ENCODE peak calls at places on chromosomes 2 and 18, in nine cellular contexts. One of them, this sample, is unnamed.

GRCh38 chr2:218074031-218074430 is 5.0 kb downstream of the RUFY4 start:
- DNase-seq in AG09319: no peak
- DNase-seq in LHCN-M2: no peak
- DNase-seq in right atrium auricular region: peak; percentile 58
- DNase-seq in NCI-H510A treated with DMSO at 0.1 percent for 48 hours: peak; percentile 20
- DNase-seq in endothelial cell: peak; percentile 66
- DNase-seq in heart left ventricle: peak; percentile 69
- DNase-seq in NCI-H2029: no peak
- DNase-seq in brain microvascular endothelial cell: peak; percentile 7
- DNase-seq in this sample: no peak

GRCh38 chr2:25790074-25790473 is 88.2 kb downstream of the ASXL2 start:
- DNase-seq in AG09319: no peak
- DNase-seq in LHCN-M2: no peak
- DNase-seq in right atrium auricular region: no peak
- DNase-seq in NCI-H510A treated with DMSO at 0.1 percent for 48 hours: no peak
- DNase-seq in endothelial cell: no peak
- DNase-seq in heart left ventricle: no peak
- DNase-seq in NCI-H2029: no peak
- DNase-seq in brain microvascular endothelial cell: no peak
- DNase-seq in this sample: no peak

GRCh38 chr2:88540346-88540745 is 86.9 kb downstream of the EIF2AK3 start:
- DNase-seq in AG09319: no peak
- DNase-seq in LHCN-M2: peak; percentile 65
- DNase-seq in right atrium auricular region: no peak
- DNase-seq in NCI-H510A treated with DMSO at 0.1 percent for 48 hours: no peak
- DNase-seq in endothelial cell: no peak
- DNase-seq in heart left ventricle: no peak
- DNase-seq in NCI-H2029: no peak
- DNase-seq in brain microvascular endothelial cell: peak; percentile 58
- DNase-seq in this sample: no peak

GRCh38 chr18:65035701-65036100 is 715.1 kb upstream of the CDH7 start:
- DNase-seq in AG09319: no peak
- DNase-seq in LHCN-M2: no peak
- DNase-seq in right atrium auricular region: no peak
- DNase-seq in NCI-H510A treated with DMSO at 0.1 percent for 48 hours: no peak
- DNase-seq in endothelial cell: no peak
- DNase-seq in heart left ventricle: no peak
- DNase-seq in NCI-H2029: no peak
- DNase-seq in brain microvascular endothelial cell: no peak
- DNase-seq in this sample: no peak

GRCh38 chr2:9909106-9909505 is 42.4 kb upstream of the GRHL1 start:
- DNase-seq in AG09319: no peak
- DNase-seq in LHCN-M2: peak; percentile 74
- DNase-seq in right atrium auricular region: no peak
- DNase-seq in NCI-H510A treated with DMSO at 0.1 percent for 48 hours: no peak
- DNase-seq in endothelial cell: no peak
- DNase-seq in heart left ventricle: no peak
- DNase-seq in NCI-H2029: no peak
- DNase-seq in brain microvascular endothelial cell: no peak
- DNase-seq in this sample: no peak

GRCh38 chr2:237895544-237896506 is 36.4 kb downstream of the RAMP1 start:
- DNase-seq in AG09319: no peak
- DNase-seq in LHCN-M2: no peak
- DNase-seq in right atrium auricular region: peak; percentile 71
- DNase-seq in NCI-H510A treated with DMSO at 0.1 percent for 48 hours: no peak
- DNase-seq in endothelial cell: no peak
- DNase-seq in heart left ventricle: no peak
- DNase-seq in NCI-H2029: no peak
- DNase-seq in brain microvascular endothelial cell: no peak
- DNase-seq in this sample: peak; percentile 35

GRCh38 chr2:173741715-173742114 is 223.5 kb downstream of the SP3 start:
- DNase-seq in AG09319: no peak
- DNase-seq in LHCN-M2: no peak
- DNase-seq in right atrium auricular region: no peak
- DNase-seq in NCI-H510A treated with DMSO at 0.1 percent for 48 hours: peak; percentile 87
- DNase-seq in endothelial cell: no peak
- DNase-seq in heart left ventricle: no peak
- DNase-seq in NCI-H2029: peak; percentile 88
- DNase-seq in brain microvascular endothelial cell: no peak
- DNase-seq in this sample: peak; percentile 39

GRCh38 chr2:121529439-121530209 is 1.1 kb upstream of the RNU4ATAC start:
- DNase-seq in AG09319: peak; percentile 12
- DNase-seq in LHCN-M2: peak; percentile 62
- DNase-seq in right atrium auricular region: no peak
- DNase-seq in NCI-H510A treated with DMSO at 0.1 percent for 48 hours: peak; percentile 90
- DNase-seq in endothelial cell: peak; percentile 65
- DNase-seq in heart left ventricle: peak; percentile 76
- DNase-seq in NCI-H2029: peak; percentile 30
- DNase-seq in brain microvascular endothelial cell: peak; percentile 31
- DNase-seq in this sample: peak; percentile 38

GRCh38 chr2:180573951-180574350 is 406.5 kb upstream of the UBE2E3 start:
- DNase-seq in AG09319: no peak
- DNase-seq in LHCN-M2: peak; percentile 55
- DNase-seq in right atrium auricular region: no peak
- DNase-seq in NCI-H510A treated with DMSO at 0.1 percent for 48 hours: no peak
- DNase-seq in endothelial cell: no peak
- DNase-seq in heart left ventricle: no peak
- DNase-seq in NCI-H2029: peak; percentile 48
- DNase-seq in brain microvascular endothelial cell: no peak
- DNase-seq in this sample: peak; percentile 79

GRCh38 chr2:217943379-217944321 is 59.1 kb downstream of the TNS1 start:
- DNase-seq in AG09319: no peak
- DNase-seq in LHCN-M2: peak; percentile 64
- DNase-seq in right atrium auricular region: peak; percentile 88
- DNase-seq in NCI-H510A treated with DMSO at 0.1 percent for 48 hours: peak; percentile 81
- DNase-seq in endothelial cell: peak; percentile 79
- DNase-seq in heart left ventricle: peak; percentile 93
- DNase-seq in NCI-H2029: peak; percentile 78
- DNase-seq in brain microvascular endothelial cell: peak; percentile 55
- DNase-seq in this sample: peak; percentile 63

GRCh38 chr2:65432227-65433190 is at the start of gene SPRED2:
- DNase-seq in AG09319: peak; percentile 92
- DNase-seq in LHCN-M2: peak; percentile 96
- DNase-seq in right atrium auricular region: peak; percentile 98
- DNase-seq in NCI-H510A treated with DMSO at 0.1 percent for 48 hours: peak; percentile 77
- DNase-seq in endothelial cell: peak; percentile 84
- DNase-seq in heart left ventricle: peak; percentile 97
- DNase-seq in NCI-H2029: peak; percentile 86
- DNase-seq in brain microvascular endothelial cell: peak; percentile 94
- DNase-seq in this sample: peak; percentile 90

GRCh38 chr2:61135510-61135909 is 26.5 kb upstream of the C2orf74 start:
- DNase-seq in AG09319: peak; percentile 5
- DNase-seq in LHCN-M2: peak; percentile 44
- DNase-seq in right atrium auricular region: no peak
- DNase-seq in NCI-H510A treated with DMSO at 0.1 percent for 48 hours: no peak
- DNase-seq in endothelial cell: no peak
- DNase-seq in heart left ventricle: no peak
- DNase-seq in NCI-H2029: no peak
- DNase-seq in brain microvascular endothelial cell: peak; percentile 52
- DNase-seq in this sample: no peak

GRCh38 chr2:40455661-40456060 is 3.8 kb upstream of the SLC8A1 start:
- DNase-seq in AG09319: no peak
- DNase-seq in LHCN-M2: peak; percentile 42
- DNase-seq in right atrium auricular region: no peak
- DNase-seq in NCI-H510A treated with DMSO at 0.1 percent for 48 hours: no peak
- DNase-seq in endothelial cell: no peak
- DNase-seq in heart left ventricle: peak; percentile 61
- DNase-seq in NCI-H2029: no peak
- DNase-seq in brain microvascular endothelial cell: no peak
- DNase-seq in this sample: no peak

GRCh38 chr2:239208470-239209180 is 192.2 kb downstream of the HDAC4 start:
- DNase-seq in AG09319: no peak
- DNase-seq in LHCN-M2: no peak
- DNase-seq in right atrium auricular region: no peak
- DNase-seq in NCI-H510A treated with DMSO at 0.1 percent for 48 hours: peak; percentile 84
- DNase-seq in endothelial cell: no peak
- DNase-seq in heart left ventricle: no peak
- DNase-seq in NCI-H2029: peak; percentile 86
- DNase-seq in brain microvascular endothelial cell: no peak
- DNase-seq in this sample: peak; percentile 89

GRCh38 chr2:86697539-86697938 is 22.6 kb upstream of the RMND5A start:
- DNase-seq in AG09319: no peak
- DNase-seq in LHCN-M2: no peak
- DNase-seq in right atrium auricular region: no peak
- DNase-seq in NCI-H510A treated with DMSO at 0.1 percent for 48 hours: no peak
- DNase-seq in endothelial cell: no peak
- DNase-seq in heart left ventricle: no peak
- DNase-seq in NCI-H2029: no peak
- DNase-seq in brain microvascular endothelial cell: no peak
- DNase-seq in this sample: no peak

GRCh38 chr2:22734373-22735045 is 650.5 kb upstream of the KLHL29 start:
- DNase-seq in AG09319: no peak
- DNase-seq in LHCN-M2: no peak
- DNase-seq in right atrium auricular region: no peak
- DNase-seq in NCI-H510A treated with DMSO at 0.1 percent for 48 hours: no peak
- DNase-seq in endothelial cell: no peak
- DNase-seq in heart left ventricle: no peak
- DNase-seq in NCI-H2029: no peak
- DNase-seq in brain microvascular endothelial cell: no peak
- DNase-seq in this sample: no peak

GRCh38 chr2:105576440-105577241 is 168.1 kb upstream of the NCK2 start:
- DNase-seq in AG09319: peak; percentile 24
- DNase-seq in LHCN-M2: peak; percentile 41
- DNase-seq in right atrium auricular region: no peak
- DNase-seq in NCI-H510A treated with DMSO at 0.1 percent for 48 hours: peak; percentile 81
- DNase-seq in endothelial cell: no peak
- DNase-seq in heart left ventricle: no peak
- DNase-seq in NCI-H2029: peak; percentile 26
- DNase-seq in brain microvascular endothelial cell: no peak
- DNase-seq in this sample: peak; percentile 70

GRCh38 chr18:49492694-49493033 is 5.6 kb upstream of the C18orf32 start:
- DNase-seq in AG09319: no peak
- DNase-seq in LHCN-M2: no peak
- DNase-seq in right atrium auricular region: no peak
- DNase-seq in NCI-H510A treated with DMSO at 0.1 percent for 48 hours: no peak
- DNase-seq in endothelial cell: no peak
- DNase-seq in heart left ventricle: no peak
- DNase-seq in NCI-H2029: no peak
- DNase-seq in brain microvascular endothelial cell: no peak
- DNase-seq in this sample: no peak

GRCh38 chr2:46776687-46777327 is 138.8 kb downstream of the MCFD2 start:
- DNase-seq in AG09319: no peak
- DNase-seq in LHCN-M2: peak; percentile 69
- DNase-seq in right atrium auricular region: no peak
- DNase-seq in NCI-H510A treated with DMSO at 0.1 percent for 48 hours: peak; percentile 33
- DNase-seq in endothelial cell: peak; percentile 63
- DNase-seq in heart left ventricle: no peak
- DNase-seq in NCI-H2029: peak; percentile 3
- DNase-seq in brain microvascular endothelial cell: peak; percentile 68
- DNase-seq in this sample: no peak

GRCh38 chr2:57720728-57721627 is 325.6 kb upstream of the VRK2 start:
- DNase-seq in AG09319: peak; percentile 12
- DNase-seq in LHCN-M2: peak; percentile 73
- DNase-seq in right atrium auricular region: no peak
- DNase-seq in NCI-H510A treated with DMSO at 0.1 percent for 48 hours: peak; percentile 60
- DNase-seq in endothelial cell: peak; percentile 56
- DNase-seq in heart left ventricle: no peak
- DNase-seq in NCI-H2029: peak; percentile 10
- DNase-seq in brain microvascular endothelial cell: peak; percentile 84
- DNase-seq in this sample: no peak

GRCh38 chr18:9366126-9366714 is 31.6 kb downstream of the TWSG1 start:
- DNase-seq in AG09319: no peak
- DNase-seq in LHCN-M2: peak; percentile 74
- DNase-seq in right atrium auricular region: no peak
- DNase-seq in NCI-H510A treated with DMSO at 0.1 percent for 48 hours: no peak
- DNase-seq in endothelial cell: peak; percentile 49
- DNase-seq in heart left ventricle: no peak
- DNase-seq in NCI-H2029: no peak
- DNase-seq in brain microvascular endothelial cell: peak; percentile 16
- DNase-seq in this sample: no peak

GRCh38 chr18:58097127-58097906 is 53.3 kb downstream of the NEDD4L start:
- DNase-seq in AG09319: no peak
- DNase-seq in LHCN-M2: no peak
- DNase-seq in right atrium auricular region: no peak
- DNase-seq in NCI-H510A treated with DMSO at 0.1 percent for 48 hours: peak; percentile 79
- DNase-seq in endothelial cell: no peak
- DNase-seq in heart left ventricle: no peak
- DNase-seq in NCI-H2029: peak; percentile 71
- DNase-seq in brain microvascular endothelial cell: peak; percentile 18
- DNase-seq in this sample: no peak

GRCh38 chr18:33580540-33580939 is 2.5 kb downstream of the ASXL3 start:
- DNase-seq in AG09319: no peak
- DNase-seq in LHCN-M2: no peak
- DNase-seq in right atrium auricular region: no peak
- DNase-seq in NCI-H510A treated with DMSO at 0.1 percent for 48 hours: no peak
- DNase-seq in endothelial cell: no peak
- DNase-seq in heart left ventricle: no peak
- DNase-seq in NCI-H2029: no peak
- DNase-seq in brain microvascular endothelial cell: no peak
- DNase-seq in this sample: no peak

GRCh38 chr2:207341816-207342215 is 176.1 kb upstream of the KLF7 start:
- DNase-seq in AG09319: no peak
- DNase-seq in LHCN-M2: no peak
- DNase-seq in right atrium auricular region: no peak
- DNase-seq in NCI-H510A treated with DMSO at 0.1 percent for 48 hours: no peak
- DNase-seq in endothelial cell: peak; percentile 14
- DNase-seq in heart left ventricle: no peak
- DNase-seq in NCI-H2029: no peak
- DNase-seq in brain microvascular endothelial cell: no peak
- DNase-seq in this sample: no peak

GRCh38 chr2:39593439-39594393 is 72.0 kb upstream of the TMEM178A start:
- DNase-seq in AG09319: peak; percentile 52
- DNase-seq in LHCN-M2: peak; percentile 87
- DNase-seq in right atrium auricular region: peak; percentile 59
- DNase-seq in NCI-H510A treated with DMSO at 0.1 percent for 48 hours: no peak
- DNase-seq in endothelial cell: peak; percentile 37
- DNase-seq in heart left ventricle: no peak
- DNase-seq in NCI-H2029: peak; percentile 18
- DNase-seq in brain microvascular endothelial cell: peak; percentile 79
- DNase-seq in this sample: peak; percentile 19

GRCh38 chr2:11553661-11554429 is 20.0 kb downstream of the GREB1 start:
- DNase-seq in AG09319: no peak
- DNase-seq in LHCN-M2: peak; percentile 59
- DNase-seq in right atrium auricular region: peak; percentile 49
- DNase-seq in NCI-H510A treated with DMSO at 0.1 percent for 48 hours: no peak
- DNase-seq in endothelial cell: no peak
- DNase-seq in heart left ventricle: no peak
- DNase-seq in NCI-H2029: no peak
- DNase-seq in brain microvascular endothelial cell: peak; percentile 9
- DNase-seq in this sample: no peak

GRCh38 chr2:105592288-105592687 is 152.4 kb upstream of the NCK2 start:
- DNase-seq in AG09319: no peak
- DNase-seq in LHCN-M2: no peak
- DNase-seq in right atrium auricular region: no peak
- DNase-seq in NCI-H510A treated with DMSO at 0.1 percent for 48 hours: no peak
- DNase-seq in endothelial cell: no peak
- DNase-seq in heart left ventricle: no peak
- DNase-seq in NCI-H2029: no peak
- DNase-seq in brain microvascular endothelial cell: no peak
- DNase-seq in this sample: no peak

GRCh38 chr18:23872701-23873550 is 141.6 kb upstream of the TTC39C start:
- DNase-seq in AG09319: no peak
- DNase-seq in LHCN-M2: no peak
- DNase-seq in right atrium auricular region: no peak
- DNase-seq in NCI-H510A treated with DMSO at 0.1 percent for 48 hours: no peak
- DNase-seq in endothelial cell: no peak
- DNase-seq in heart left ventricle: no peak
- DNase-seq in NCI-H2029: no peak
- DNase-seq in brain microvascular endothelial cell: no peak
- DNase-seq in this sample: peak; percentile 33

GRCh38 chr2:119753041-119753929 is 6.4 kb upstream of the PTPN4 start:
- DNase-seq in AG09319: no peak
- DNase-seq in LHCN-M2: peak; percentile 66
- DNase-seq in right atrium auricular region: no peak
- DNase-seq in NCI-H510A treated with DMSO at 0.1 percent for 48 hours: peak; percentile 38
- DNase-seq in endothelial cell: peak; percentile 31
- DNase-seq in heart left ventricle: no peak
- DNase-seq in NCI-H2029: peak; percentile 19
- DNase-seq in brain microvascular endothelial cell: peak; percentile 49
- DNase-seq in this sample: peak; percentile 35

GRCh38 chr2:20450201-20451108 is 3.6 kb downstream of the RHOB start:
- DNase-seq in AG09319: peak; percentile 73
- DNase-seq in LHCN-M2: peak; percentile 70
- DNase-seq in right atrium auricular region: peak; percentile 87
- DNase-seq in NCI-H510A treated with DMSO at 0.1 percent for 48 hours: no peak
- DNase-seq in endothelial cell: peak; percentile 26
- DNase-seq in heart left ventricle: no peak
- DNase-seq in NCI-H2029: no peak
- DNase-seq in brain microvascular endothelial cell: peak; percentile 78
- DNase-seq in this sample: no peak

GRCh38 chr2:119469661-119470297 is 38.1 kb downstream of the TMEM37 start:
- DNase-seq in AG09319: no peak
- DNase-seq in LHCN-M2: no peak
- DNase-seq in right atrium auricular region: no peak
- DNase-seq in NCI-H510A treated with DMSO at 0.1 percent for 48 hours: peak; percentile 94
- DNase-seq in endothelial cell: no peak
- DNase-seq in heart left ventricle: no peak
- DNase-seq in NCI-H2029: peak; percentile 96
- DNase-seq in brain microvascular endothelial cell: no peak
- DNase-seq in this sample: peak; percentile 95